ENCODE peak calls at places on chromosomes 13 and 19, in four cellular contexts. One of them, this sample, is unnamed.

GRCh38 chr13:35789335-35790166 is 313.1 kb upstream of the MAB21L1 start:
- DNase-seq in GM12878: no peak
- DNase-seq in K562: peak; percentile 9
- DNase-seq in HepG2: peak; percentile 16
- DNase-seq in this sample: peak; percentile 33

GRCh38 chr19:46637224-46637623 is 1.2 kb upstream of the GNG8 start:
- DNase-seq in HepG2: no peak
- DNase-seq in K562: no peak
- DNase-seq in GM12878: no peak
- DNase-seq in this sample: no peak

GRCh38 chr19:1027020-1027952 is 878 bp downstream of the CNN2 start:
- DNase-seq in HepG2: no peak
- DNase-seq in K562: peak; percentile 59
- DNase-seq in GM12878: no peak
- DNase-seq in this sample: no peak

GRCh38 chr13:97266328-97266727 is 44.2 kb downstream of the MBNL2 start:
- DNase-seq in HepG2: no peak
- DNase-seq in GM12878: no peak
- DNase-seq in K562: no peak
- DNase-seq in this sample: peak; percentile 20

GRCh38 chr13:99051768-99052455 is 74.0 kb upstream of the DOCK9 start:
- DNase-seq in K562: no peak
- DNase-seq in HepG2: no peak
- DNase-seq in GM12878: no peak
- DNase-seq in this sample: no peak

GRCh38 chr13:67229438-67230242 is 496 bp downstream of the PCDH9 start:
- DNase-seq in K562: no peak
- DNase-seq in HepG2: no peak
- DNase-seq in GM12878: no peak
- DNase-seq in this sample: peak; percentile 55

GRCh38 chr19:18464646-18465045 is 26.7 kb upstream of the ISYNA1 start:
- DNase-seq in GM12878: no peak
- DNase-seq in K562: no peak
- DNase-seq in HepG2: peak; percentile 80
- DNase-seq in this sample: no peak

GRCh38 chr13:73001971-73002370 is 56.8 kb upstream of the KLF5 start:
- DNase-seq in GM12878: no peak
- DNase-seq in HepG2: no peak
- DNase-seq in K562: no peak
- DNase-seq in this sample: no peak

GRCh38 chr13:67277581-67277980 is 47.4 kb upstream of the PCDH9 start:
- DNase-seq in GM12878: no peak
- DNase-seq in HepG2: no peak
- DNase-seq in K562: no peak
- DNase-seq in this sample: no peak

GRCh38 chr13:46866150-46866549 is 30.7 kb downstream of the HTR2A start:
- DNase-seq in K562: no peak
- DNase-seq in HepG2: peak; percentile 4
- DNase-seq in GM12878: no peak
- DNase-seq in this sample: peak; percentile 21

GRCh38 chr13:34647379-34647778 is 294.7 kb upstream of the NBEA start:
- DNase-seq in GM12878: no peak
- DNase-seq in HepG2: no peak
- DNase-seq in K562: no peak
- DNase-seq in this sample: no peak

GRCh38 chr13:59340581-59340980 is 823.1 kb downstream of the DIAPH3 start:
- DNase-seq in K562: no peak
- DNase-seq in GM12878: no peak
- DNase-seq in HepG2: no peak
- DNase-seq in this sample: no peak

GRCh38 chr13:60797112-60797511 is 400.1 kb downstream of the TDRD3 start:
- DNase-seq in K562: no peak
- DNase-seq in HepG2: no peak
- DNase-seq in GM12878: no peak
- DNase-seq in this sample: no peak

GRCh38 chr19:49570138-49570856 is 10.1 kb downstream of the NOSIP start:
- DNase-seq in K562: peak; percentile 93
- DNase-seq in GM12878: no peak
- DNase-seq in HepG2: peak; percentile 88
- DNase-seq in this sample: peak; percentile 81

GRCh38 chr19:53612762-53613526 is 18.9 kb upstream of the DPRX start:
- DNase-seq in GM12878: no peak
- DNase-seq in K562: no peak
- DNase-seq in HepG2: peak; percentile 72
- DNase-seq in this sample: no peak

GRCh38 chr13:92460479-92460878 is 766.1 kb upstream of the GPC6 start:
- DNase-seq in HepG2: no peak
- DNase-seq in K562: no peak
- DNase-seq in GM12878: no peak
- DNase-seq in this sample: no peak

GRCh38 chr13:25675060-25675459 is 303.3 kb downstream of the ATP8A2 start:
- DNase-seq in GM12878: no peak
- DNase-seq in HepG2: no peak
- DNase-seq in K562: no peak
- DNase-seq in this sample: no peak

GRCh38 chr13:97212540-97213146 is 9.5 kb upstream of the MBNL2 start:
- DNase-seq in K562: peak; percentile 47
- DNase-seq in HepG2: no peak
- DNase-seq in GM12878: no peak
- DNase-seq in this sample: peak; percentile 34

GRCh38 chr13:64471916-64472315 is 2758.2 kb downstream of the PCDH9 start:
- DNase-seq in GM12878: no peak
- DNase-seq in K562: no peak
- DNase-seq in HepG2: peak; percentile 15
- DNase-seq in this sample: peak; percentile 58

GRCh38 chr19:51093510-51094345 is 11.0 kb upstream of the KLK14 start:
- DNase-seq in K562: no peak
- DNase-seq in GM12878: no peak
- DNase-seq in HepG2: no peak
- DNase-seq in this sample: no peak

GRCh38 chr13:50699874-50700663 is 143.4 kb downstream of the DLEU7 start:
- DNase-seq in K562: no peak
- DNase-seq in GM12878: no peak
- DNase-seq in HepG2: no peak
- DNase-seq in this sample: no peak

GRCh38 chr19:29501816-29502580 is 23.8 kb upstream of the VSTM2B start:
- DNase-seq in GM12878: no peak
- DNase-seq in HepG2: no peak
- DNase-seq in K562: no peak
- DNase-seq in this sample: no peak

GRCh38 chr13:97278395-97279078 is 56.4 kb downstream of the MBNL2 start:
- DNase-seq in GM12878: no peak
- DNase-seq in K562: no peak
- DNase-seq in HepG2: no peak
- DNase-seq in this sample: no peak

GRCh38 chr13:20064128-20064527 is 96.7 kb downstream of the GJA3 start:
- DNase-seq in GM12878: no peak
- DNase-seq in HepG2: no peak
- DNase-seq in K562: no peak
- DNase-seq in this sample: no peak

GRCh38 chr19:16025108-16026101 is 50.9 kb upstream of the TPM4 start:
- DNase-seq in K562: peak; percentile 60
- DNase-seq in HepG2: peak; percentile 61
- DNase-seq in GM12878: no peak
- DNase-seq in this sample: peak; percentile 48

GRCh38 chr19:10113592-10113963 is 2.1 kb downstream of the P2RY11 start:
- DNase-seq in K562: peak; percentile 20
- DNase-seq in HepG2: no peak
- DNase-seq in GM12878: no peak
- DNase-seq in this sample: no peak

GRCh38 chr13:43652751-43653150 is 134.0 kb downstream of the ENOX1 start:
- DNase-seq in HepG2: no peak
- DNase-seq in K562: no peak
- DNase-seq in GM12878: no peak
- DNase-seq in this sample: no peak

GRCh38 chr19:54518844-54519243 is 16.2 kb downstream of the LAIR2 start:
- DNase-seq in K562: peak; percentile 73
- DNase-seq in GM12878: peak; percentile 73
- DNase-seq in HepG2: peak; percentile 27
- DNase-seq in this sample: no peak

GRCh38 chr13:99269627-99270252 is 11.6 kb upstream of the GPR18 start:
- DNase-seq in K562: peak; percentile 56
- DNase-seq in HepG2: peak; percentile 25
- DNase-seq in GM12878: no peak
- DNase-seq in this sample: no peak

GRCh38 chr19:43638214-43638990 is 1.2 kb downstream of the CADM4 start:
- DNase-seq in GM12878: no peak
- DNase-seq in K562: no peak
- DNase-seq in HepG2: no peak
- DNase-seq in this sample: no peak

GRCh38 chr19:43638991-43639494 is 607 bp downstream of the CADM4 start:
- DNase-seq in K562: no peak
- DNase-seq in HepG2: no peak
- DNase-seq in GM12878: no peak
- DNase-seq in this sample: no peak

GRCh38 chr19:43640424-43640757 is 741 bp upstream of the CADM4 start:
- DNase-seq in K562: no peak
- DNase-seq in HepG2: no peak
- DNase-seq in GM12878: no peak
- DNase-seq in this sample: no peak

GRCh38 chr19:43641333-43641732 is 1.7 kb upstream of the CADM4 start:
- DNase-seq in HepG2: no peak
- DNase-seq in GM12878: no peak
- DNase-seq in K562: no peak
- DNase-seq in this sample: no peak

DNA sequence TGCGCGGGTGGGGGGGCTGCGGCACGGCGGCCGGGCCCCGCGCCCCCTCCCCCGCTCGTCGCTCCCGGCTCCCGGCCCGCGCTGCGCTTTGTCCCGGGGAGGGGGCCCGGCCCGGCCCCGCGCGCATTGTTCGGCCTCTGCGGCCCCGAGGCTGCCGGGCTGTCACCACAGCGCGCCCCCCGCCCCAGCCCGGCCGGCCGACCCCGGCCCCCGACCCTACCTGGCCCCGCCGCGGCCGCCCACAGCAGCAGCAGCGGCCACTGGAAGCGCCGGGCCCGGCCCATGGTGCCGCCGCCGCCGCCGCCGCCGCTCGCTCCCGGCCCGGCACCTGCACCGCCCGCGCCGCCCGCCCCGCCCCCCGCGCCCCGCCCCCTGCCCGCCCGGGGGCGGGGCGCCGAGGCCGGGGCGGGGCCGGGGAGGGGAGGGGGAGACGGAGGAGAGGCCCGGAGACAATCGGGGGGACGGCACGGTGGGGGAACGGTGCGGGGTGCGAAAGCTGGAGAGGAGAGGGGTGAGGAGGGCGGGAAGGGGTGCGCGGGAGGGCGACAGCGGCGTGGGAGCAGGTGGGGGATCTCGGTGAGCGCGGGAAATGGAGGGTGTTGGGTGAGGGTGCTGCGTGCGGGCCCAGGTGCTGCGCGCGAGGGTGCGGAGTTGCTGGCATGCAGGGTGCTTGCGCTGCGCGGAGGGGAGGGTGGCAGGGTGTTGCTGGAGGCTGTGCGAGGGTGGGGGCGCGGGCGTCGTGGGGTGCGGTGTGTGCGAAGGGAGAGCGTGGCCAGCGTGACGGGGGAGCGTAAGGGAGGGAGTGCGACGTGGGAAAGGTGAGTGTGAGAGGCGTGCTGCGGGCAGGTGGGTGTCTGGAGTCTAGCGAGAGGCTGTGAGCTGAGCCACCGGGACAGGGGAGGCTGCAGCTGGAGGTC is at the start of gene CADM4:
- DNase-seq in GM12878: no peak
- DNase-seq in K562: peak; percentile 37
- DNase-seq in HepG2: no peak
- DNase-seq in this sample: peak; percentile 72
- TF ChIP-seq TARDBP in GM12878: no peak
- TF ChIP-seq TARDBP in K562: no peak
- TF ChIP-seq TARDBP in HepG2: no peak
- TF ChIP-seq TARDBP in this sample: no peak

GRCh38 chr19:34429553-34429952 is 1.4 kb downstream of the UBA2 start:
- DNase-seq in K562: peak; percentile 20
- DNase-seq in HepG2: no peak
- DNase-seq in GM12878: no peak
- DNase-seq in this sample: no peak
- TF ChIP-seq TARDBP in K562: no peak
- TF ChIP-seq TARDBP in HepG2: no peak
- TF ChIP-seq TARDBP in GM12878: no peak
- TF ChIP-seq TARDBP in this sample: no peak

GRCh38 chr19:7544626-7545025 is 9.1 kb downstream of the PNPLA6 start:
- DNase-seq in HepG2: no peak
- DNase-seq in GM12878: no peak
- DNase-seq in K562: no peak
- DNase-seq in this sample: no peak

GRCh38 chr19:7547153-7547552 is 11.6 kb downstream of the PNPLA6 start:
- DNase-seq in GM12878: no peak
- DNase-seq in K562: no peak
- DNase-seq in HepG2: no peak
- DNase-seq in this sample: no peak

GRCh38 chr19:7545904-7546303 is 10.4 kb downstream of the PNPLA6 start:
- DNase-seq in HepG2: no peak
- DNase-seq in GM12878: no peak
- DNase-seq in K562: no peak
- DNase-seq in this sample: no peak

GRCh38 chr19:7542556-7543348 is 7.2 kb downstream of the PNPLA6 start:
- DNase-seq in GM12878: no peak
- DNase-seq in HepG2: no peak
- DNase-seq in K562: no peak
- DNase-seq in this sample: no peak

DNA sequence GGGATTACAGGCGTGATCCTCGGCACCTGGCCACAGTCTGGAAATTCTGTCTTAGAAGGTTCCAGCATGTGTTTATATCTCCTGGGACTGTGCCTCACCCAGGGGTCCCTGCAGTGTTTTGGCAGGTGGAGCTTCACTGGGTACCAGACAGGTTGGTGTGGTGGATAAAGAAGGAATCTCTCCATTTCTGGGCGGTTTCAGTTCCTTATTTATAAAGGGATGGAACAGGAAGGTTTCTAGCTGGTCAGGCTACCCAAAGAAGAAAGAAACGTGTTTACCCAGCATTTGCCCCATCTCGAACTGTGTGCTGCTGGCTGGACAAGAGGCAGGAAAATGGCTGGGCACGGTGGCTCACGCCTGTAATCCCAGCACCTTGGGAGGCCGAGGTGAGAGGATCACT is 9.8 kb downstream of the PNPLA6 start:
- DNase-seq in GM12878: no peak
- DNase-seq in K562: no peak
- DNase-seq in HepG2: no peak
- DNase-seq in this sample: no peak
- TF ChIP-seq TARDBP in GM12878: no peak
- TF ChIP-seq TARDBP in K562: no peak
- TF ChIP-seq TARDBP in HepG2: no peak
- TF ChIP-seq TARDBP in this sample: no peak

GRCh38 chr13:38518328-38518727 is 168.5 kb upstream of the FREM2 start:
- DNase-seq in K562: no peak
- DNase-seq in HepG2: no peak
- DNase-seq in GM12878: no peak
- DNase-seq in this sample: no peak
- TF ChIP-seq TARDBP in K562: no peak
- TF ChIP-seq TARDBP in HepG2: no peak
- TF ChIP-seq TARDBP in GM12878: no peak
- TF ChIP-seq TARDBP in this sample: no peak

This sample was measured in HEK293T.